ENCODE peak calls at places on chromosome 4, in six cellular contexts. V is CD8-positive, alpha-beta memory T cell; N is lung; U is GM10248; Q is GM12878; Y is G401. I is an unnamed sample.

GRCh38 chr4:184102927-184103326 is 114.7 kb downstream of the ENPP6 start:
- DNase-seq in V (no peak), N (no peak), U (no peak), Q (no peak), Y (no peak), I (no peak)

GRCh38 chr4:186739317-186739716 is 15.7 kb upstream of the FAT1 start:
- DNase-seq in V (no peak), N (no peak), U (no peak), Q (no peak), Y (no peak), I (no peak)

GRCh38 chr4:158714937-158715336 is 8.3 kb downstream of the PPID start:
- DNase-seq in V (no peak), N (no peak), U (no peak), Q (no peak), Y (no peak), I (no peak)

GRCh38 chr4:37678624-37679023 is 7.6 kb downstream of the RELL1 start:
- DNase-seq in V (no peak), N (no peak), U (no peak), Q (no peak), Y (no peak), I (no peak)

GRCh38 chr4:136741468-136741867 is 790.8 kb downstream of the PCDH18 start:
- DNase-seq in V (no peak), N (no peak), U (no peak), Q (no peak), Y (no peak), I (no peak)

GRCh38 chr4:153808175-153808574 is 19.3 kb upstream of the SFRP2 start:
- DNase-seq in V (no peak), N (no peak), U (no peak), Q (no peak), Y (no peak), I (no peak)

GRCh38 chr4:43690121-43690520 is 758.5 kb downstream of the KCTD8 start:
- DNase-seq in V (no peak), N (no peak), U (no peak), Q (no peak), Y (no peak), I (no peak)

GRCh38 chr4:183504930-183505555 is at the start of gene ING2:
- DNase-seq in V (no peak), N (no peak), U (peak), Q (no peak), Y (peak), I (no peak)

GRCh38 chr4:118587946-118588345 is 97.2 kb upstream of the METTL14 start:
- DNase-seq in V (no peak), N (no peak), U (no peak), Q (no peak), Y (no peak), I (no peak)

GRCh38 chr4:4356106-4357041 is 30.5 kb upstream of the NSG1 start:
- DNase-seq in V (no peak), N (no peak), U (no peak), Q (no peak), Y (no peak), I (no peak)

GRCh38 chr4:85952518-85952917 is 407.3 kb downstream of the MAPK10 start:
- DNase-seq in V (no peak), N (no peak), U (no peak), Q (no peak), Y (no peak), I (no peak)

I was measured in GM06990.